ENCODE peak calls at places on chromosomes 6 and 20, in ten cellular contexts. K, F, D, U, L, Y, S, N, O and V are unnamed samples.

GRCh38 chr20:62063981-62064787 is 1.5 kb downstream of the TAF4 start:
- DNase-seq in N (peak), L (no peak), O (no peak), F (no peak), Y (no peak), D (peak), U (peak), S (no peak), K (no peak), V (no peak)

GRCh38 chr6:70973591-70973990 is 16.7 kb upstream of the B3GAT2 start:
- DNase-seq in N (peak), O (no peak), S (no peak), D (no peak), L (no peak), F (no peak), Y (no peak), K (no peak), U (no peak), V (no peak)

GRCh38 chr6:8432614-8433013 is 2.7 kb downstream of the SLC35B3 start:
- DNase-seq in N (peak), K (no peak), U (no peak), S (no peak), L (no peak), F (no peak), Y (no peak), O (no peak), D (no peak), V (no peak)

GRCh38 chr6:168469198-168469943 is 28.4 kb downstream of the SMOC2 start:
- DNase-seq in O (no peak), N (no peak), S (no peak), K (no peak), Y (no peak), L (no peak), U (no peak), F (no peak), D (peak), V (no peak)

GRCh38 chr6:12266571-12266970 is 23.6 kb upstream of the EDN1 start:
- DNase-seq in K (no peak), D (no peak), Y (no peak), N (peak), U (peak), S (peak), F (no peak), O (no peak), L (no peak), V (no peak)

GRCh38 chr6:157281570-157281969 is 41.7 kb downstream of the TMEM242 start:
- DNase-seq in F (no peak), S (no peak), L (no peak), U (no peak), O (no peak), N (peak), D (no peak), Y (no peak), K (no peak), V (no peak)

GRCh38 chr6:35081426-35081851 is 59.7 kb downstream of the TCP11 start:
- DNase-seq in U (peak), O (no peak), Y (no peak), S (no peak), K (no peak), F (no peak), N (no peak), D (no peak), L (no peak), V (no peak)

GRCh38 chr6:157139054-157139708 is 184.1 kb downstream of the TMEM242 start:
- DNase-seq in S (no peak), O (no peak), F (peak), D (no peak), Y (no peak), K (no peak), N (no peak), L (no peak), U (no peak), V (no peak)

GRCh38 chr6:143176090-143177021 is 115.7 kb downstream of the AIG1 start:
- DNase-seq in F (no peak), Y (no peak), U (peak), K (no peak), N (peak), S (peak), O (no peak), D (peak), L (no peak), V (no peak)

GRCh38 chr6:132025468-132025867 is 74.3 kb upstream of the CCN2 start:
- DNase-seq in K (no peak), O (no peak), L (no peak), N (no peak), S (no peak), F (no peak), D (no peak), Y (no peak), U (no peak), V (no peak)

GRCh38 chr20:5342031-5342430 is 25.3 kb upstream of the PROKR2 start:
- DNase-seq in K (no peak), L (no peak), O (no peak), S (no peak), N (no peak), D (no peak), F (no peak), U (no peak), Y (no peak), V (no peak)

GRCh38 chr20:59425572-59425971 is 125.2 kb downstream of the EDN3 start:
- DNase-seq in D (no peak), U (no peak), L (no peak), Y (no peak), F (no peak), S (no peak), O (no peak), N (no peak), K (no peak), V (no peak)

GRCh38 chr6:118963003-118963402 is 28.0 kb upstream of the MCM9 start:
- DNase-seq in S (peak), K (no peak), F (no peak), Y (no peak), L (no peak), O (no peak), N (peak), D (no peak), U (no peak), V (no peak)